ENCODE peak calls at places on chromosomes 3 and 15, in nine cellular contexts. One of them, this sample, is unnamed.

GRCh38 chr3:152362086-152362485 is 93.4 kb downstream of the MBNL1 start:
- DNase-seq in choroid plexus epithelial cell: no peak
- DNase-seq in transverse colon: no peak
- DNase-seq in fibroblast of pulmonary artery: no peak
- DNase-seq in uterus: no peak
- DNase-seq in cardiac fibroblast: no peak
- DNase-seq in vagina: no peak
- DNase-seq in heart left ventricle: no peak
- DNase-seq in lower leg skin: no peak
- DNase-seq in this sample: no peak

GRCh38 chr3:50347187-50347813 is 1.8 kb upstream of the ZMYND10 start:
- DNase-seq in transverse colon: peak
- DNase-seq in choroid plexus epithelial cell: peak
- DNase-seq in heart left ventricle: peak
- DNase-seq in uterus: peak
- DNase-seq in fibroblast of pulmonary artery: peak
- DNase-seq in lower leg skin: no peak
- DNase-seq in vagina: no peak
- DNase-seq in cardiac fibroblast: peak
- DNase-seq in this sample: peak

GRCh38 chr15:80272987-80273386 is 21.0 kb upstream of the CTXND1 start:
- DNase-seq in fibroblast of pulmonary artery: no peak
- DNase-seq in heart left ventricle: no peak
- DNase-seq in choroid plexus epithelial cell: no peak
- DNase-seq in transverse colon: no peak
- DNase-seq in lower leg skin: peak
- DNase-seq in uterus: no peak
- DNase-seq in cardiac fibroblast: no peak
- DNase-seq in vagina: peak
- DNase-seq in this sample: no peak

GRCh38 chr15:100777821-100778220 is 101.8 kb upstream of the ALDH1A3 start:
- DNase-seq in lower leg skin: no peak
- DNase-seq in choroid plexus epithelial cell: no peak
- DNase-seq in uterus: no peak
- DNase-seq in heart left ventricle: no peak
- DNase-seq in transverse colon: no peak
- DNase-seq in cardiac fibroblast: no peak
- DNase-seq in fibroblast of pulmonary artery: no peak
- DNase-seq in vagina: no peak
- DNase-seq in this sample: peak

GRCh38 chr15:41561777-41562145 is 2.7 kb downstream of the TYRO3 start:
- DNase-seq in fibroblast of pulmonary artery: peak
- DNase-seq in choroid plexus epithelial cell: peak
- DNase-seq in heart left ventricle: no peak
- DNase-seq in uterus: peak
- DNase-seq in transverse colon: peak
- DNase-seq in lower leg skin: no peak
- DNase-seq in vagina: no peak
- DNase-seq in cardiac fibroblast: peak
- DNase-seq in this sample: no peak

GRCh38 chr3:31341130-31341529 is 191.6 kb upstream of the STT3B start:
- DNase-seq in lower leg skin: no peak
- DNase-seq in uterus: no peak
- DNase-seq in transverse colon: no peak
- DNase-seq in vagina: no peak
- DNase-seq in heart left ventricle: no peak
- DNase-seq in fibroblast of pulmonary artery: no peak
- DNase-seq in choroid plexus epithelial cell: no peak
- DNase-seq in cardiac fibroblast: no peak
- DNase-seq in this sample: no peak

GRCh38 chr3:159170436-159171003 is 368.7 kb downstream of the MFSD1 start:
- DNase-seq in fibroblast of pulmonary artery: no peak
- DNase-seq in lower leg skin: no peak
- DNase-seq in transverse colon: no peak
- DNase-seq in uterus: no peak
- DNase-seq in vagina: no peak
- DNase-seq in cardiac fibroblast: peak
- DNase-seq in choroid plexus epithelial cell: peak
- DNase-seq in heart left ventricle: no peak
- DNase-seq in this sample: peak

GRCh38 chr3:3927965-3928364 is 128.7 kb downstream of the LRRN1 start:
- DNase-seq in choroid plexus epithelial cell: no peak
- DNase-seq in cardiac fibroblast: no peak
- DNase-seq in heart left ventricle: no peak
- DNase-seq in lower leg skin: no peak
- DNase-seq in transverse colon: no peak
- DNase-seq in uterus: no peak
- DNase-seq in vagina: no peak
- DNase-seq in fibroblast of pulmonary artery: no peak
- DNase-seq in this sample: no peak

GRCh38 chr15:43625086-43625485 is 6.5 kb upstream of the STRC start:
- DNase-seq in fibroblast of pulmonary artery: no peak
- DNase-seq in vagina: no peak
- DNase-seq in choroid plexus epithelial cell: peak
- DNase-seq in uterus: no peak
- DNase-seq in heart left ventricle: no peak
- DNase-seq in cardiac fibroblast: no peak
- DNase-seq in lower leg skin: no peak
- DNase-seq in transverse colon: no peak
- DNase-seq in this sample: no peak

GRCh38 chr15:39596358-39597051 is 15.6 kb downstream of the THBS1 start:
- DNase-seq in choroid plexus epithelial cell: no peak
- DNase-seq in fibroblast of pulmonary artery: peak
- DNase-seq in heart left ventricle: no peak
- DNase-seq in uterus: no peak
- DNase-seq in transverse colon: no peak
- DNase-seq in vagina: no peak
- DNase-seq in cardiac fibroblast: peak
- DNase-seq in lower leg skin: no peak
- DNase-seq in this sample: no peak

GRCh38 chr15:93265046-93265658 is 176.1 kb upstream of the RGMA start:
- DNase-seq in vagina: no peak
- DNase-seq in lower leg skin: no peak
- DNase-seq in transverse colon: no peak
- DNase-seq in heart left ventricle: no peak
- DNase-seq in uterus: no peak
- DNase-seq in fibroblast of pulmonary artery: no peak
- DNase-seq in cardiac fibroblast: no peak
- DNase-seq in choroid plexus epithelial cell: no peak
- DNase-seq in this sample: no peak

GRCh38 chr3:195756935-195757302 is 36.1 kb downstream of the MUC20 start:
- DNase-seq in transverse colon: no peak
- DNase-seq in fibroblast of pulmonary artery: no peak
- DNase-seq in uterus: no peak
- DNase-seq in cardiac fibroblast: no peak
- DNase-seq in choroid plexus epithelial cell: no peak
- DNase-seq in vagina: no peak
- DNase-seq in heart left ventricle: no peak
- DNase-seq in lower leg skin: no peak
- DNase-seq in this sample: no peak

GRCh38 chr3:181712505-181713299 is 977 bp downstream of the SOX2 start:
- DNase-seq in heart left ventricle: no peak
- DNase-seq in fibroblast of pulmonary artery: no peak
- DNase-seq in cardiac fibroblast: no peak
- DNase-seq in transverse colon: no peak
- DNase-seq in vagina: no peak
- DNase-seq in uterus: no peak
- DNase-seq in lower leg skin: no peak
- DNase-seq in choroid plexus epithelial cell: no peak
- DNase-seq in this sample: no peak

DNA sequence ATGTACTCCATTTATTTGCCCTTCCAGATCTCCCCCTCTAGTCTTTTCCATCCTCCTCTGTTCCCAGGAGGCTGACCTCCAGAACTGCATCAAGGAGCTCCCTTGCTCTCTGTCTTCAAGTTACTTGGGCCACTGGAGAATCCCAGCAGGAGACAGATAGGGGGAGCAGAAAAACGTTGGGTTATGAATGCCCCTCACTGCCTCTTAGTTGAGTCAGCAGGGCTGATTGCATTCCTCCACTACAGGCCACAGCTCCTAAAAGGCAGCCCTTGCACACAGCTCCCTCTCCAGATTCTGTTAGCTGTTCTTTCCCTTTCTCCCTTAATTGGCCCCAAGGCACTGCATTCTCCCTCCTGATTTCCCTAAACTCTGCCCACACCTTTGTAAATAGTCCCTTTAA is 12.4 kb upstream of the CEP152 start:
- DNase-seq in fibroblast of pulmonary artery: no peak
- DNase-seq in choroid plexus epithelial cell: peak
- DNase-seq in lower leg skin: no peak
- DNase-seq in uterus: no peak
- DNase-seq in cardiac fibroblast: no peak
- DNase-seq in transverse colon: no peak
- DNase-seq in heart left ventricle: no peak
- DNase-seq in vagina: no peak
- DNase-seq in this sample: peak
- TF ChIP-seq CTCF in fibroblast of pulmonary artery: no peak
- TF ChIP-seq CTCF in choroid plexus epithelial cell: no peak
- TF ChIP-seq CTCF in lower leg skin: no peak
- TF ChIP-seq CTCF in uterus: no peak
- TF ChIP-seq CTCF in cardiac fibroblast: no peak
- TF ChIP-seq CTCF in transverse colon: no peak
- TF ChIP-seq CTCF in heart left ventricle: no peak
- TF ChIP-seq CTCF in vagina: no peak
- TF ChIP-seq CTCF in this sample: no peak

GRCh38 chr3:192848371-192849233 is 69.1 kb downstream of the MB21D2 start:
- DNase-seq in heart left ventricle: no peak
- DNase-seq in vagina: no peak
- DNase-seq in transverse colon: no peak
- DNase-seq in fibroblast of pulmonary artery: no peak
- DNase-seq in cardiac fibroblast: peak
- DNase-seq in uterus: no peak
- DNase-seq in lower leg skin: no peak
- DNase-seq in choroid plexus epithelial cell: peak
- DNase-seq in this sample: no peak
- H3K4me3 ChIP-seq in heart left ventricle: no peak
- H3K4me3 ChIP-seq in vagina: no peak
- H3K4me3 ChIP-seq in transverse colon: no peak
- H3K4me3 ChIP-seq in fibroblast of pulmonary artery: no peak
- H3K4me3 ChIP-seq in cardiac fibroblast: no peak
- H3K4me3 ChIP-seq in uterus: no peak
- H3K4me3 ChIP-seq in lower leg skin: no peak
- H3K4me3 ChIP-seq in choroid plexus epithelial cell: no peak
- H3K4me3 ChIP-seq in this sample: no peak

GRCh38 chr3:194604837-194605236 is 28.4 kb downstream of the TMEM44 start:
- DNase-seq in vagina: no peak
- DNase-seq in uterus: no peak
- DNase-seq in cardiac fibroblast: no peak
- DNase-seq in heart left ventricle: no peak
- DNase-seq in choroid plexus epithelial cell: peak
- DNase-seq in transverse colon: no peak
- DNase-seq in lower leg skin: no peak
- DNase-seq in fibroblast of pulmonary artery: peak
- DNase-seq in this sample: no peak
- TF ChIP-seq CTCF in vagina: no peak
- TF ChIP-seq CTCF in uterus: no peak
- TF ChIP-seq CTCF in cardiac fibroblast: peak
- TF ChIP-seq CTCF in heart left ventricle: no peak
- TF ChIP-seq CTCF in choroid plexus epithelial cell: peak
- TF ChIP-seq CTCF in transverse colon: no peak
- TF ChIP-seq CTCF in lower leg skin: no peak
- TF ChIP-seq CTCF in fibroblast of pulmonary artery: peak
- TF ChIP-seq CTCF in this sample: peak

GRCh38 chr15:70794596-70795310 is 31.4 kb upstream of the UACA start:
- DNase-seq in heart left ventricle: no peak
- DNase-seq in cardiac fibroblast: peak
- DNase-seq in lower leg skin: no peak
- DNase-seq in uterus: no peak
- DNase-seq in transverse colon: no peak
- DNase-seq in choroid plexus epithelial cell: peak
- DNase-seq in fibroblast of pulmonary artery: peak
- DNase-seq in vagina: no peak
- DNase-seq in this sample: peak
- H3K4me3 ChIP-seq in heart left ventricle: no peak
- H3K4me3 ChIP-seq in cardiac fibroblast: peak
- H3K4me3 ChIP-seq in lower leg skin: no peak
- H3K4me3 ChIP-seq in uterus: no peak
- H3K4me3 ChIP-seq in transverse colon: no peak
- H3K4me3 ChIP-seq in choroid plexus epithelial cell: peak
- H3K4me3 ChIP-seq in fibroblast of pulmonary artery: no peak
- H3K4me3 ChIP-seq in vagina: no peak
- H3K4me3 ChIP-seq in this sample: no peak

DNA sequence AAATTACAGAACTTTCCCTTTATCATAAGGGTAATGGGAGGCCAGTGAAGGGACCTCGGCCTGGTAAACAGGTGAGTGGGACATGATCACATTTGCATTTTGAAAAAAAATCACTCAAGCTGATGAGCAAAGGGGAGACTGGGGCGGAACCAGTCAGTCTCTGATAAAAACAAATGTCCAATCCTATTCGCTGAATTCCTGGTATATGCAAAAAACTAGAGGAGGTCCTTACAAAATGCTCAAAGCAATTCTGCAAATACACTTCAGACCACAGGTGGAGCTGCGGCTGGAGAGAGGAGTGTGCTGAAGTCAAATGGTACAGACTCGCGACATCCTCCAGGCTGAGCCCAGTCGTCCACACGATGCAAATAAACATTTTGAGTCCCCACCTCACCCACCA is 166.7 kb downstream of the FOXP1 start:
- DNase-seq in fibroblast of pulmonary artery: no peak
- DNase-seq in choroid plexus epithelial cell: no peak
- DNase-seq in vagina: no peak
- DNase-seq in uterus: no peak
- DNase-seq in cardiac fibroblast: no peak
- DNase-seq in transverse colon: no peak
- DNase-seq in heart left ventricle: no peak
- DNase-seq in lower leg skin: no peak
- DNase-seq in this sample: no peak
- TF ChIP-seq CTCF in fibroblast of pulmonary artery: peak
- TF ChIP-seq CTCF in choroid plexus epithelial cell: peak
- TF ChIP-seq CTCF in vagina: no peak
- TF ChIP-seq CTCF in uterus: no peak
- TF ChIP-seq CTCF in cardiac fibroblast: no peak
- TF ChIP-seq CTCF in transverse colon: no peak
- TF ChIP-seq CTCF in heart left ventricle: no peak
- TF ChIP-seq CTCF in lower leg skin: no peak
- TF ChIP-seq CTCF in this sample: peak

GRCh38 chr3:173396191-173397041 is 1.1 kb upstream of the NLGN1 start:
- DNase-seq in choroid plexus epithelial cell: no peak
- DNase-seq in transverse colon: no peak
- DNase-seq in cardiac fibroblast: peak
- DNase-seq in vagina: no peak
- DNase-seq in uterus: no peak
- DNase-seq in fibroblast of pulmonary artery: peak
- DNase-seq in heart left ventricle: no peak
- DNase-seq in lower leg skin: peak
- DNase-seq in this sample: no peak
- H3K4me3 ChIP-seq in choroid plexus epithelial cell: peak
- H3K4me3 ChIP-seq in transverse colon: peak
- H3K4me3 ChIP-seq in cardiac fibroblast: peak
- H3K4me3 ChIP-seq in vagina: peak
- H3K4me3 ChIP-seq in uterus: peak
- H3K4me3 ChIP-seq in fibroblast of pulmonary artery: peak
- H3K4me3 ChIP-seq in heart left ventricle: peak
- H3K4me3 ChIP-seq in lower leg skin: peak
- H3K4me3 ChIP-seq in this sample: peak

DNA sequence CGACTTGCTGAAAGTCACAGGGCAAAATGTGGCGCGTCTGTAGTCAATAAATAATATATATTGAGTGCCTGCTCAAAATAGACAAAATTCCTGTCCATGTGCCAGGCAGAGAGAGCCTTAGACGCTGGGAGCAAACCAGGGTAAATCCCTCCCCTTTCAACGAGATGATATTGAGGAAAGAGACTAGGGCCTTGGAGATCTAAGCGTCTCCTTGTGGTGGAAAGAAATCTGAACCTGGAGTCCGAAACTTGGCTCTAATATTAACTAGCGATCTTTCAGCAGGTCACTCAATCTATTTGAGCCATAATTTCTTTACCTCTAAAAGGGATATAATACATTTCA is 348 bp upstream of the DPP8 start:
- DNase-seq in cardiac fibroblast: no peak
- DNase-seq in heart left ventricle: no peak
- DNase-seq in vagina: no peak
- DNase-seq in choroid plexus epithelial cell: no peak
- DNase-seq in lower leg skin: no peak
- DNase-seq in uterus: no peak
- DNase-seq in fibroblast of pulmonary artery: no peak
- DNase-seq in transverse colon: no peak
- DNase-seq in this sample: no peak
- TF ChIP-seq CTCF in cardiac fibroblast: no peak
- TF ChIP-seq CTCF in heart left ventricle: no peak
- TF ChIP-seq CTCF in vagina: no peak
- TF ChIP-seq CTCF in choroid plexus epithelial cell: no peak
- TF ChIP-seq CTCF in lower leg skin: no peak
- TF ChIP-seq CTCF in uterus: no peak
- TF ChIP-seq CTCF in fibroblast of pulmonary artery: no peak
- TF ChIP-seq CTCF in transverse colon: no peak
- TF ChIP-seq CTCF in this sample: no peak

This sample was measured in astrocyte of the cerebellum.